ENCODE peak calls at places on chromosomes 6 and 20, in four cellular contexts. U is activated CD4-positive, alpha-beta T cell treated with anti-CD3 and anti-CD28 coated beads, Interleukin-2, amount 50 U/mL, for 24 hours; Z is NAMALWA; O is BE2C. M is an unnamed sample.

GRCh38 chr6:37171141-37171969 is 1.4 kb downstream of the PIM1 start:
- DNase-seq in U (no peak), Z (peak), O (peak), M (peak)

GRCh38 chr6:146861029-146861563 is 262.3 kb downstream of the ADGB start:
- DNase-seq in U (no peak), Z (no peak), O (no peak), M (no peak)

GRCh38 chr6:33700391-33701050 is 11.0 kb downstream of the UQCC2 start:
- DNase-seq in U (no peak), Z (peak), O (peak), M (peak)

GRCh38 chr20:35972445-35972844 is 4.1 kb downstream of the CNBD2 start:
- DNase-seq in U (no peak), Z (no peak), O (no peak), M (peak)

GRCh38 chr20:34312544-34313217 is 9.5 kb upstream of the AHCY start:
- DNase-seq in U (peak), Z (peak), O (peak), M (peak)

GRCh38 chr6:90411292-90411781 is 114.7 kb upstream of the BACH2 start:
- DNase-seq in U (no peak), Z (peak), O (no peak), M (no peak)

GRCh38 chr6:116217069-116217468 is 36.8 kb downstream of the TSPYL4 start:
- DNase-seq in U (no peak), Z (peak), O (no peak), M (no peak)

GRCh38 chr6:127069659-127070279 is 48.7 kb upstream of the RSPO3 start:
- DNase-seq in U (no peak), Z (peak), O (no peak), M (no peak)

GRCh38 chr6:14635195-14635594 is 517.6 kb downstream of the CD83 start:
- DNase-seq in U (no peak), Z (no peak), O (no peak), M (no peak)

GRCh38 chr6:150813319-150813992 is 52.0 kb upstream of the MTHFD1L start:
- DNase-seq in U (peak), Z (no peak), O (no peak), M (peak)

GRCh38 chr20:32727663-32728062 is 15.6 kb downstream of the COMMD7 start:
- DNase-seq in U (no peak), Z (no peak), O (no peak), M (no peak)

GRCh38 chr6:149129401-149130077 is 188.0 kb upstream of the TAB2 start:
- DNase-seq in U (no peak), Z (no peak), O (no peak), M (peak)

GRCh38 chr6:45420909-45421699 is 43.4 kb upstream of the SUPT3H start:
- DNase-seq in U (no peak), Z (no peak), O (no peak), M (no peak)

GRCh38 chr6:107185570-107185969 is 70.3 kb upstream of the BEND3 start:
- DNase-seq in U (no peak), Z (no peak), O (peak), M (peak)

GRCh38 chr6:75438186-75438880 is 55.3 kb downstream of the FILIP1 start:
- DNase-seq in U (no peak), Z (no peak), O (no peak), M (no peak)

GRCh38 chr20:32731882-32732266 is 11.4 kb downstream of the COMMD7 start:
- DNase-seq in U (no peak), Z (no peak), O (no peak), M (no peak)

GRCh38 chr6:117265425-117266266 is at the start of gene VGLL2:
- DNase-seq in U (no peak), Z (no peak), O (peak), M (peak)

GRCh38 chr20:63896136-63896890 is 1.4 kb downstream of the DNAJC5 start:
- DNase-seq in U (no peak), Z (peak), O (no peak), M (peak)

GRCh38 chr20:53827996-53828672 is 234.5 kb upstream of the ZNF217 start:
- DNase-seq in U (no peak), Z (no peak), O (no peak), M (no peak)

GRCh38 chr6:91781946-91782345 is 1195.1 kb upstream of the MAP3K7 start:
- DNase-seq in U (no peak), Z (no peak), O (peak), M (peak)

GRCh38 chr6:71181565-71181964 is 107.0 kb upstream of the OGFRL1 start:
- DNase-seq in U (no peak), Z (no peak), O (no peak), M (no peak)

GRCh38 chr6:161694995-161695394 is 421.1 kb upstream of the AGPAT4 start:
- DNase-seq in U (no peak), Z (peak), O (peak), M (peak)

GRCh38 chr20:20665200-20665599 is 47.2 kb downstream of the RALGAPA2 start:
- DNase-seq in U (no peak), Z (no peak), O (no peak), M (no peak)

GRCh38 chr6:89817481-89817880 is 2.1 kb downstream of the MDN1 start:
- DNase-seq in U (no peak), Z (no peak), O (no peak), M (no peak)

GRCh38 chr20:56924316-56924975 is 295.3 kb downstream of the TFAP2C start:
- DNase-seq in U (no peak), Z (no peak), O (no peak), M (no peak)

GRCh38 chr6:158066161-158066781 is 84.6 kb downstream of the SYNJ2 start:
- DNase-seq in U (no peak), Z (no peak), O (no peak), M (no peak)

GRCh38 chr20:11807070-11807741 is 110.5 kb upstream of the BTBD3 start:
- DNase-seq in U (no peak), Z (no peak), O (no peak), M (no peak)

GRCh38 chr20:39674842-39675241 is 712.7 kb downstream of the DHX35 start:
- DNase-seq in U (no peak), Z (no peak), O (no peak), M (no peak)

GRCh38 chr6:82363368-82364086 is at the start of gene TPBG:
- DNase-seq in U (no peak), Z (no peak), O (peak), M (peak)

M was measured in WERI-Rb-1.